ENCODE peak calls at places on chromosomes 4 and X, in five cellular contexts. One of them, this sample, is unnamed.

GRCh38 chrX:134764202-134764785 is 106.0 kb upstream of the PLAC1 start:
- DNase-seq in adrenal gland: no peak
- DNase-seq in suprapubic skin: no peak
- DNase-seq in astrocyte: no peak
- DNase-seq in esophagus muscularis mucosa: no peak
- DNase-seq in this sample: no peak

GRCh38 chrX:16992902-16993301 is 46.4 kb downstream of the REPS2 start:
- DNase-seq in adrenal gland: no peak
- DNase-seq in suprapubic skin: no peak
- DNase-seq in astrocyte: no peak
- DNase-seq in esophagus muscularis mucosa: no peak
- DNase-seq in this sample: no peak

GRCh38 chr4:75705198-75705712 is 19.1 kb upstream of the USO1 start:
- DNase-seq in adrenal gland: no peak
- DNase-seq in suprapubic skin: no peak
- DNase-seq in astrocyte: no peak
- DNase-seq in esophagus muscularis mucosa: no peak
- DNase-seq in this sample: no peak

GRCh38 chr4:110527156-110527555 is 51.2 kb downstream of the ENPEP start:
- DNase-seq in adrenal gland: no peak
- DNase-seq in suprapubic skin: no peak
- DNase-seq in astrocyte: no peak
- DNase-seq in esophagus muscularis mucosa: no peak
- DNase-seq in this sample: no peak

GRCh38 chr4:3168029-3168428 is 80.9 kb upstream of the MSANTD1 start:
- DNase-seq in adrenal gland: peak; percentile 22
- DNase-seq in suprapubic skin: no peak
- DNase-seq in astrocyte: peak; percentile 45
- DNase-seq in esophagus muscularis mucosa: no peak
- DNase-seq in this sample: no peak

GRCh38 chr4:8342651-8343050 is 73.1 kb downstream of the HTRA3 start:
- DNase-seq in adrenal gland: no peak
- DNase-seq in suprapubic skin: peak; percentile 63
- DNase-seq in astrocyte: no peak
- DNase-seq in esophagus muscularis mucosa: no peak
- DNase-seq in this sample: peak; percentile 47

GRCh38 chr4:165489786-165490185 is 111.0 kb downstream of the CPE start:
- DNase-seq in adrenal gland: no peak
- DNase-seq in suprapubic skin: no peak
- DNase-seq in astrocyte: peak; percentile 10
- DNase-seq in esophagus muscularis mucosa: no peak
- DNase-seq in this sample: no peak

GRCh38 chr4:169407217-169407845 is 136.6 kb upstream of the SH3RF1 start:
- DNase-seq in adrenal gland: no peak
- DNase-seq in suprapubic skin: no peak
- DNase-seq in astrocyte: peak; percentile 62
- DNase-seq in esophagus muscularis mucosa: no peak
- DNase-seq in this sample: no peak

GRCh38 chr4:65559270-65559669 is 111.0 kb downstream of the EPHA5 start:
- DNase-seq in adrenal gland: no peak
- DNase-seq in suprapubic skin: no peak
- DNase-seq in astrocyte: no peak
- DNase-seq in esophagus muscularis mucosa: no peak
- DNase-seq in this sample: no peak

GRCh38 chrX:110853610-110854009 is 58.0 kb upstream of the CHRDL1 start:
- DNase-seq in adrenal gland: no peak
- DNase-seq in suprapubic skin: no peak
- DNase-seq in astrocyte: peak; percentile 5
- DNase-seq in esophagus muscularis mucosa: no peak
- DNase-seq in this sample: no peak

GRCh38 chr4:70113656-70114055 is 40.4 kb upstream of the PRR27 start:
- DNase-seq in adrenal gland: no peak
- DNase-seq in suprapubic skin: no peak
- DNase-seq in astrocyte: no peak
- DNase-seq in esophagus muscularis mucosa: no peak
- DNase-seq in this sample: no peak

GRCh38 chr4:89681219-89681618 is 155.7 kb downstream of the SNCA start:
- DNase-seq in adrenal gland: no peak
- DNase-seq in suprapubic skin: no peak
- DNase-seq in astrocyte: no peak
- DNase-seq in esophagus muscularis mucosa: no peak
- DNase-seq in this sample: no peak

GRCh38 chr4:182103614-182104319 is 139.4 kb upstream of the TENM3 start:
- DNase-seq in adrenal gland: no peak
- DNase-seq in suprapubic skin: no peak
- DNase-seq in astrocyte: no peak
- DNase-seq in esophagus muscularis mucosa: no peak
- DNase-seq in this sample: no peak

GRCh38 chr4:74190919-74191397 is 33.0 kb downstream of the MTHFD2L start:
- DNase-seq in adrenal gland: no peak
- DNase-seq in suprapubic skin: no peak
- DNase-seq in astrocyte: no peak
- DNase-seq in esophagus muscularis mucosa: no peak
- DNase-seq in this sample: no peak

GRCh38 chrX:78754917-78755316 is 7.4 kb downstream of the LPAR4 start:
- DNase-seq in adrenal gland: no peak
- DNase-seq in suprapubic skin: no peak
- DNase-seq in astrocyte: no peak
- DNase-seq in esophagus muscularis mucosa: no peak
- DNase-seq in this sample: no peak

GRCh38 chr4:11178433-11178832 is 250.3 kb downstream of the HS3ST1 start:
- DNase-seq in adrenal gland: no peak
- DNase-seq in suprapubic skin: no peak
- DNase-seq in astrocyte: no peak
- DNase-seq in esophagus muscularis mucosa: no peak
- DNase-seq in this sample: no peak

GRCh38 chrX:31449064-31449463 is 377.2 kb upstream of the FTHL17 start:
- DNase-seq in adrenal gland: no peak
- DNase-seq in suprapubic skin: no peak
- DNase-seq in astrocyte: no peak
- DNase-seq in esophagus muscularis mucosa: no peak
- DNase-seq in this sample: no peak

GRCh38 chr4:156976147-156976546 is 4.5 kb upstream of the PDGFC start:
- DNase-seq in adrenal gland: no peak
- DNase-seq in suprapubic skin: no peak
- DNase-seq in astrocyte: peak; percentile 90
- DNase-seq in esophagus muscularis mucosa: no peak
- DNase-seq in this sample: no peak

GRCh38 chr4:31362756-31363155 is 642.6 kb downstream of the PCDH7 start:
- DNase-seq in adrenal gland: no peak
- DNase-seq in suprapubic skin: no peak
- DNase-seq in astrocyte: peak; percentile 56
- DNase-seq in esophagus muscularis mucosa: no peak
- DNase-seq in this sample: no peak

GRCh38 chrX:487836-488235 is 101.1 kb upstream of the PPP2R3B start:
- DNase-seq in adrenal gland: no peak
- DNase-seq in suprapubic skin: no peak
- DNase-seq in astrocyte: no peak
- DNase-seq in esophagus muscularis mucosa: no peak
- DNase-seq in this sample: no peak

GRCh38 chrX:50697691-50698090 is 116.3 kb downstream of the SHROOM4 start:
- DNase-seq in adrenal gland: no peak
- DNase-seq in suprapubic skin: no peak
- DNase-seq in astrocyte: peak; percentile 86
- DNase-seq in esophagus muscularis mucosa: no peak
- DNase-seq in this sample: no peak

GRCh38 chrX:101362757-101363156 is 14.2 kb upstream of the TIMM8A start:
- DNase-seq in adrenal gland: no peak
- DNase-seq in suprapubic skin: no peak
- DNase-seq in astrocyte: no peak
- DNase-seq in esophagus muscularis mucosa: no peak
- DNase-seq in this sample: no peak

GRCh38 chrX:153319295-153319694 is 2.3 kb downstream of the PNMA6F start:
- DNase-seq in adrenal gland: no peak
- DNase-seq in suprapubic skin: no peak
- DNase-seq in astrocyte: no peak
- DNase-seq in esophagus muscularis mucosa: no peak
- DNase-seq in this sample: no peak

GRCh38 chr4:94352996-94353395 is 10.4 kb upstream of the HPGDS start:
- DNase-seq in adrenal gland: no peak
- DNase-seq in suprapubic skin: no peak
- DNase-seq in astrocyte: no peak
- DNase-seq in esophagus muscularis mucosa: no peak
- DNase-seq in this sample: no peak

GRCh38 chr4:77605210-77605902 is at the start of gene CXCL13:
- DNase-seq in adrenal gland: no peak
- DNase-seq in suprapubic skin: no peak
- DNase-seq in astrocyte: no peak
- DNase-seq in esophagus muscularis mucosa: no peak
- DNase-seq in this sample: no peak

GRCh38 chr4:169234137-169234855 is 36.5 kb downstream of the SH3RF1 start:
- DNase-seq in adrenal gland: no peak
- DNase-seq in suprapubic skin: no peak
- DNase-seq in astrocyte: no peak
- DNase-seq in esophagus muscularis mucosa: no peak
- DNase-seq in this sample: no peak

GRCh38 chr4:86706923-86707597 is 112.9 kb downstream of the PTPN13 start:
- DNase-seq in adrenal gland: no peak
- DNase-seq in suprapubic skin: no peak
- DNase-seq in astrocyte: peak; percentile 19
- DNase-seq in esophagus muscularis mucosa: no peak
- DNase-seq in this sample: no peak

GRCh38 chr4:1693131-1693896 is 9.2 kb upstream of the FAM53A start:
- DNase-seq in adrenal gland: peak; percentile 69
- DNase-seq in suprapubic skin: no peak
- DNase-seq in astrocyte: peak; percentile 51
- DNase-seq in esophagus muscularis mucosa: no peak
- DNase-seq in this sample: peak; percentile 82

DNA sequence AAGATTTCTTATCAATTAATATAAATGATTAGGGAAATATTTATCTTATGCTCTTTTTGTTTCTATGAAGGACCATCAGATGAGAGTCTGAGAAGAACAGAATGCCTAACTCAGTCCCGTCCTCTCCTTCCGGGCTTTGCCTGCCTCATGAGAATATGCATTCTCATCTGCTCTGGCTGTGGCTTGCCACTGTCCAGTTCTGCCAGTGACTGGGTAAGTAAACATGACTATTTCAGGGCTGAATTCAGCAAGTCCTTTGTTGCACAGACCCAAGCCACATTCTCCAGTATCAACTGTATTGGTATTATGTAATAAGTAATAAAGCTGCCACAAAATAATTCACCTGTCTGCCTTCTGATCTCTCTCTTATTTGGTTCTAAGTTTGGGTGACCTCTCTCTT is 110.7 kb downstream of the WDFY3 start:
- DNase-seq in adrenal gland: no peak
- DNase-seq in suprapubic skin: no peak
- DNase-seq in astrocyte: peak; percentile 12
- DNase-seq in esophagus muscularis mucosa: no peak
- DNase-seq in this sample: no peak
- H3K27ac ChIP-seq in adrenal gland: no peak overlapping the region
- H3K27ac ChIP-seq in suprapubic skin: no peak overlapping the region
- H3K27ac ChIP-seq in astrocyte: no peak overlapping the region
- H3K27ac ChIP-seq in esophagus muscularis mucosa: no peak overlapping the region
- H3K27ac ChIP-seq in this sample: no peak overlapping the region

DNA sequence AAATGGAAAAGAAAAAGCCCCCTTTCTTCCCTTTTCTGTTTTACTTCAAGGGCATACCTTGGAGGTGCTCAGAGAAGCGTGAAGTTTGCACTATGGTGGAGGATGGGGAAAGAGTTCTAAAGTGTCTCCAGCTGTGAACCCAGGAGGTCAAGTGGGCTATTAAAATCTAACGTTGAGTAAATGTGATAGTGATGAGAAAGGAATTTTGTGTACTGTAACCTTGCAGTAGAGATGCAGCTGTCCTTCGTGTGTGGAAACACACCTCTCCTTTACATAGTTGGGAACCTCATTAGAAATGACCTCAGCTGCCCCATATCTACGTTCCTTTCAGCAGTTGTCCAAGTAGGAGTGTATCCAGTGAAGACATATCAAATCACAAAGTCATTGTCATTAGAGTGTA is 26.5 kb downstream of the ADH5 start:
- DNase-seq in adrenal gland: no peak
- DNase-seq in suprapubic skin: no peak
- DNase-seq in astrocyte: no peak
- DNase-seq in esophagus muscularis mucosa: no peak
- DNase-seq in this sample: no peak
- H3K36me3 ChIP-seq in adrenal gland: peaks cover 4% of the 10 kb centered on the region
- H3K36me3 ChIP-seq in suprapubic skin: peaks cover 43% of the 10 kb centered on the region
- H3K36me3 ChIP-seq in astrocyte: peaks cover 20% of the 10 kb centered on the region
- H3K36me3 ChIP-seq in esophagus muscularis mucosa: peaks cover 5% of the 10 kb centered on the region
- H3K36me3 ChIP-seq in this sample: peaks cover 30% of the 10 kb centered on the region

DNA sequence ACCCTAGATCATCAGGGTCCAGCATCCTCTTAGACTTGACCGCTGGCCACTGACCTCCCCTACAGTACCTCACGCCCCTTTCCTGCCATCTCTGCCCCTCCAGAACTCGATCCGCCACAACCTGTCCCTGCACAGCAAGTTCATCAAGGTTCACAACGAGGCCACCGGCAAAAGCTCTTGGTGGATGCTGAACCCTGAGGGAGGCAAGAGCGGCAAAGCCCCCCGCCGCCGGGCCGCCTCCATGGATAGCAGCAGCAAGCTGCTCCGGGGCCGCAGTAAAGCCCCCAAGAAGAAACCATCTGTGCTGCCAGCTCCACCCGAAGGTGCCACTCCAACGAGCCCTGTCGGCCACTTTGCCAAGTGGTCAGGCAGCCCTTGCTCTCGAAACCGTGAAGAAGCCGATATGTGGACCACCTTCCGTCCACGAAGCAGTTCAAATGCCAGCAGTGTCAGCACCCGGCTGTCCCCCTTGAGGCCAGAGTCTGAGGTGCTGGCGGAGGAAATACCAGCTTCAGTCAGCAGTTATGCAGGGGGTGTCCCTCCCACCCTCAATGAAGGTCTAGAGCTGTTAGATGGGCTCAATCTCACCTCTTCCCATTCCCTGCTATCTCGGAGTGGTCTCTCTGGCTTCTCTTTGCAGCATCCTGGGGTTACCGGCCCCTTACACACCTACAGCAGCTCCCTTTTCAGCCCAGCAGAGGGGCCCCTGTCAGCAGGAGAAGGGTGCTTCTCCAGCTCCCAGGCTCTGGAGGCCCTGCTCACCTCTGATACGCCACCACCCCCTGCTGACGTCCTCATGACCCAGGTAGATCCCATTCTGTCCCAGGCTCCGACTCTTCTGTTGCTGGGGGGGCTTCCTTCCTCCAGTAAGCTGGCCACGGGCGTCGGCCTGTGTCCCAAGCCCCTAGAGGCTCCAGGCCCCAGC is 5.2 kb downstream of the FOXO4 start:
- DNase-seq in adrenal gland: no peak
- DNase-seq in suprapubic skin: no peak
- DNase-seq in astrocyte: no peak
- DNase-seq in esophagus muscularis mucosa: no peak
- DNase-seq in this sample: no peak
- H3K4me1 ChIP-seq in adrenal gland: no peaks in the 10 kb centered on the region
- H3K4me1 ChIP-seq in suprapubic skin: peaks cover 17% of the 10 kb centered on the region
- H3K4me1 ChIP-seq in astrocyte: no peaks in the 10 kb centered on the region
- H3K4me1 ChIP-seq in esophagus muscularis mucosa: peaks cover 38% of the 10 kb centered on the region
- H3K4me1 ChIP-seq in this sample: peaks cover 3% of the 10 kb centered on the region

DNA sequence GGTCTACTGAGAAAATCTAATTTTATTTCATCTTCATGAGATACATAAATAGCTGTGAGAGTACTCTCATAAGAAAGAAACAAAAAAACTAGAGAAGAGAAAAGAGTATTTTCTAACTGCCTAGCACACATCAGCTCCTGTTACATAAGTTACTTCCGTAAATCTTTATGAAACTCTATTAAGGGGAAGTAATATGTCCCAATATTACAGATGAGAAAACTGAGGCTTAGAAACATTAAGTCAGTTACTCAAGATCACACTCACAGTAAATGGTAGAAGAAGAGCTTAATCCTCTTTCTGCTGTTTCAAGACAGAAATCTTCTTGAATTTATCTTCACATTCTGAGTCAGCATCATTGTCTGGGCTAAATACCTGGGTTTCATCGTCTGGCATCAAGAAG is 164.1 kb downstream of the DTHD1 start:
- DNase-seq in adrenal gland: no peak
- DNase-seq in suprapubic skin: no peak
- DNase-seq in astrocyte: no peak
- DNase-seq in esophagus muscularis mucosa: no peak
- DNase-seq in this sample: no peak
- H3K27ac ChIP-seq in adrenal gland: no peak overlapping the region
- H3K27ac ChIP-seq in suprapubic skin: no peak overlapping the region
- H3K27ac ChIP-seq in astrocyte: no peak overlapping the region
- H3K27ac ChIP-seq in esophagus muscularis mucosa: no peak overlapping the region
- H3K27ac ChIP-seq in this sample: no peak overlapping the region

This sample was measured in left lung.